ENCODE peak calls at places on chromosomes 13 and 19, in eight cellular contexts. V, C, Q, B, D, W, H and Z are unnamed samples.
A peak's percentile ranks its signal among the peaks of the same experiment; 100 is the strongest.

GRCh38 chr19:49786432-49786831 is 19.6 kb downstream of the AP2A1 start:
- DNase-seq in V (no peak), C (no peak), Q (no peak), B (peak; percentile 21), D (no peak), W (peak; percentile 58), H (peak; percentile 73), Z (no peak)

GRCh38 chr19:41531438-41532311 is 44.3 kb upstream of the CEACAM21 start:
- DNase-seq in V (no peak), C (peak; percentile 22), Q (peak; percentile 51), B (no peak), D (no peak), W (peak; percentile 56), H (peak; percentile 89), Z (no peak)

GRCh38 chr19:18520848-18521691 is 800 bp downstream of the ELL start:
- DNase-seq in V (peak; percentile 38), C (no peak), Q (peak; percentile 67), B (no peak), D (peak; percentile 58), W (no peak), H (no peak), Z (no peak)

GRCh38 chr19:8473652-8474476 is 28.6 kb downstream of the PRAM1 start:
- DNase-seq in V (no peak), C (no peak), Q (no peak), B (no peak), D (no peak), W (no peak), H (no peak), Z (no peak)

GRCh38 chr19:51760811-51761356 is at the start of gene FPR2:
- DNase-seq in V (peak; percentile 41), C (no peak), Q (no peak), B (no peak), D (peak; percentile 8), W (no peak), H (no peak), Z (no peak)

GRCh38 chr13:24502567-24503375 is 9.8 kb downstream of the PARP4 start:
- DNase-seq in V (no peak), C (no peak), Q (no peak), B (no peak), D (peak; percentile 62), W (peak; percentile 53), H (no peak), Z (no peak)

GRCh38 chr19:2524840-2525723 is 49.2 kb downstream of the GADD45B start:
- DNase-seq in V (peak; percentile 43), C (peak; percentile 61), Q (no peak), B (no peak), D (no peak), W (peak; percentile 43), H (no peak), Z (no peak)

GRCh38 chr13:109914111-109914510 is 127.7 kb upstream of the IRS2 start:
- DNase-seq in V (no peak), C (no peak), Q (no peak), B (no peak), D (no peak), W (no peak), H (no peak), Z (no peak)

GRCh38 chr19:52034051-52034728 is 6.0 kb upstream of the ZNF614 start:
- DNase-seq in V (no peak), C (no peak), Q (no peak), B (no peak), D (no peak), W (peak; percentile 24), H (no peak), Z (no peak)

GRCh38 chr13:106109391-106109791 is 426.1 kb downstream of the EFNB2 start:
- DNase-seq in V (no peak), C (no peak), Q (no peak), B (peak; percentile 98), D (no peak), W (no peak), H (no peak), Z (no peak)

GRCh38 chr13:84121456-84121855 is 239.2 kb upstream of the SLITRK1 start:
- DNase-seq in V (no peak), C (no peak), Q (no peak), B (peak; percentile 5), D (peak; percentile 40), W (no peak), H (no peak), Z (no peak)

GRCh38 chr13:32278456-32278855 is 36.7 kb downstream of the ZAR1L start:
- DNase-seq in V (no peak), C (no peak), Q (no peak), B (no peak), D (no peak), W (peak; percentile 54), H (no peak), Z (peak; percentile 20)

GRCh38 chr13:110347535-110348308 is 40.6 kb downstream of the COL4A2 start:
- DNase-seq in V (no peak), C (peak; percentile 72), Q (no peak), B (peak; percentile 31), D (no peak), W (peak; percentile 68), H (peak; percentile 90), Z (no peak)

DNA sequence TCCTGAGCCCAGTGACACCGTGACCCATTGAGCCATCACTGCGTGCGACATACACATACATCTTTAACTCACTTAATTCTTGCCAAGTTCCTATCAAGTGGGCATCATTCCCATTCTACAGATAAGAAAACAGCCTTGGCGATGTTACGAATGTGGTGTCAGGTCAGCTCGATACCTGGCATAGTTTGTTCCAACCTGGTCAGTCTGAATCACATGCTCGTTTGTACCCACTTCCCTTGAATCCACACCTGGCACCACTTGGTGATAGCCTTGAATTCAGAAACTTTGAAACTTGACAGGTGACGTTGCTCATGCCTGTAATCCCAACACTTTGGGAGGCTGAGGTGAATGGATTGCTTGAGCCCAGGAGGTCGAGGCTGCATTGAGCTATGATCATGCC is 59.1 kb downstream of the SLC7A9 start:
- DNase-seq in V (no peak), C (no peak), Q (no peak), B (no peak), D (no peak), W (no peak), H (no peak), Z (no peak)
- H3K4me3 ChIP-seq in V (no peak overlapping the region), C (no peak overlapping the region), Q (no peak overlapping the region), B (no peak overlapping the region), D (no peak overlapping the region), W (no peak overlapping the region), H (no peak overlapping the region), Z (no peak overlapping the region)

GRCh38 chr19:48751835-48752510 is 468 bp downstream of the FUT1 start:
- DNase-seq in V (peak; percentile 60), C (no peak), Q (no peak), B (no peak), D (peak; percentile 46), W (no peak), H (no peak), Z (no peak)

GRCh38 chr19:48750351-48750750 is 2.1 kb downstream of the FUT1 start:
- DNase-seq in V (no peak), C (no peak), Q (no peak), B (no peak), D (no peak), W (no peak), H (no peak), Z (no peak)

GRCh38 chr19:48750771-48751504 is 1.5 kb downstream of the FUT1 start:
- DNase-seq in V (no peak), C (no peak), Q (no peak), B (no peak), D (no peak), W (no peak), H (no peak), Z (no peak)

GRCh38 chr19:48754950-48755645 is at the start of gene FGF21:
- DNase-seq in V (peak; percentile 75), C (no peak), Q (no peak), B (no peak), D (no peak), W (no peak), H (no peak), Z (no peak)

GRCh38 chr19:48752511-48753365 is at the start of gene FUT1:
- DNase-seq in V (peak; percentile 98), C (no peak), Q (peak; percentile 94), B (no peak), D (peak; percentile 89), W (no peak), H (peak; percentile 59), Z (no peak)
- TF ChIP-seq CTCF in V (peak; percentile 31), C (no peak), Q (peak; percentile 14), B (no peak), D (peak; percentile 44), W (no peak), H (no peak), Z (peak; percentile 14)

GRCh38 chr19:35331551-35332214 is 2.7 kb downstream of the CD22 start:
- DNase-seq in V (no peak), C (no peak), Q (no peak), B (no peak), D (no peak), W (no peak), H (no peak), Z (no peak)
- H3K4me3 ChIP-seq in V (no peak overlapping the region), C (no peak overlapping the region), Q (no peak overlapping the region), B (no peak overlapping the region), D (no peak overlapping the region), W (no peak overlapping the region), H (no peak overlapping the region), Z (no peak overlapping the region)

GRCh38 chr19:13085673-13086072 is 17.0 kb downstream of the LYL1 start:
- DNase-seq in V (no peak), C (no peak), Q (no peak), B (no peak), D (no peak), W (no peak), H (no peak), Z (no peak)

GRCh38 chr19:13087795-13088537 is 14.7 kb downstream of the LYL1 start:
- DNase-seq in V (peak; percentile 32), C (no peak), Q (no peak), B (no peak), D (no peak), W (no peak), H (no peak), Z (no peak)

GRCh38 chr19:13089139-13089856 is 13.4 kb downstream of the LYL1 start:
- DNase-seq in V (peak; percentile 89), C (no peak), Q (no peak), B (no peak), D (peak; percentile 61), W (no peak), H (no peak), Z (no peak)

GRCh38 chr19:13086341-13086740 is 16.3 kb downstream of the LYL1 start:
- DNase-seq in V (no peak), C (no peak), Q (no peak), B (no peak), D (no peak), W (no peak), H (no peak), Z (no peak)

GRCh38 chr19:13087295-13087694 is 15.4 kb downstream of the LYL1 start:
- DNase-seq in V (no peak), C (no peak), Q (no peak), B (no peak), D (no peak), W (no peak), H (no peak), Z (no peak)
- TF ChIP-seq CTCF in V (no peak), C (no peak), Q (no peak), B (no peak), D (no peak), W (no peak), H (no peak), Z (no peak)

GRCh38 chr13:97431365-97431764 is 2.6 kb upstream of the RAP2A start:
- DNase-seq in V (no peak), C (no peak), Q (no peak), B (no peak), D (no peak), W (no peak), H (no peak), Z (no peak)
- H3K4me3 ChIP-seq in V (peak overlapping the region; percentile 55), C (no peak overlapping the region), Q (no peak overlapping the region), B (no peak overlapping the region), D (peak overlapping the region; percentile 63), W (peak overlapping the region; percentile 92), H (no peak overlapping the region), Z (no peak overlapping the region)